ENCODE peak calls at places on chromosomes 3 and 15, in six cellular contexts. J is CD8-positive, alpha-beta T cell; D is tibial artery; H is esophagus squamous epithelium; Z is fibroblast of lung; N is hepatocyte. K is an unnamed sample. For H3K4me1, the result is how much of the 10 kb centered on the place peaks cover.

GRCh38 chr3:184570501-184570900 is 8.9 kb downstream of the EPHB3 start:
- DNase-seq in J (no peak), D (no peak), H (no peak), Z (no peak), N (no peak), K (no peak)

GRCh38 chr3:171376125-171376947 is 83.9 kb downstream of the TNIK start:
- DNase-seq in J (no peak), D (no peak), H (no peak), Z (peak), N (no peak), K (no peak)

GRCh38 chr3:137100326-137100725 is 142.5 kb downstream of the IL20RB start:
- DNase-seq in J (no peak), D (no peak), H (no peak), Z (no peak), N (no peak), K (no peak)

GRCh38 chr3:56869157-56869889 is 67.6 kb upstream of the ARHGEF3 start:
- DNase-seq in J (no peak), D (no peak), H (no peak), Z (peak), N (no peak), K (no peak)

GRCh38 chr3:32276279-32276841 is 37.9 kb downstream of the CMTM8 start:
- DNase-seq in J (no peak), D (no peak), H (no peak), Z (peak), N (no peak), K (no peak)

GRCh38 chr3:56915969-56916586 is 114.3 kb upstream of the ARHGEF3 start:
- DNase-seq in J (peak), D (no peak), H (no peak), Z (no peak), N (no peak), K (peak)

GRCh38 chr3:30646181-30646876 is 39.9 kb downstream of the TGFBR2 start:
- DNase-seq in J (no peak), D (no peak), H (no peak), Z (peak), N (no peak), K (no peak)

GRCh38 chr15:42608110-42608531 is 32.7 kb downstream of the STARD9 start:
- DNase-seq in J (peak), D (no peak), H (no peak), Z (no peak), N (no peak), K (no peak)

GRCh38 chr15:98547741-98548166 is 100.6 kb upstream of the IGF1R start:
- DNase-seq in J (no peak), D (peak), H (no peak), Z (peak), N (peak), K (peak)

GRCh38 chr15:73265536-73266153 is 103.1 kb downstream of the HCN4 start:
- DNase-seq in J (peak), D (no peak), H (no peak), Z (peak), N (peak), K (no peak)

GRCh38 chr15:61379005-61379404 is 149.9 kb upstream of the RORA start:
- DNase-seq in J (no peak), D (no peak), H (no peak), Z (no peak), N (no peak), K (peak)

GRCh38 chr15:91050128-91050455 is 27.7 kb upstream of the VPS33B start:
- DNase-seq in J (no peak), D (no peak), H (no peak), Z (no peak), N (no peak), K (no peak)

GRCh38 chr15:91045065-91045464 is 22.7 kb upstream of the VPS33B start:
- DNase-seq in J (no peak), D (no peak), H (no peak), Z (no peak), N (no peak), K (no peak)

GRCh38 chr15:91047545-91048199 is 25.3 kb upstream of the VPS33B start:
- DNase-seq in J (no peak), D (no peak), H (no peak), Z (no peak), N (no peak), K (no peak)

GRCh38 chr15:91051248-91051647 is 28.9 kb upstream of the VPS33B start:
- DNase-seq in J (no peak), D (no peak), H (no peak), Z (no peak), N (no peak), K (no peak)

GRCh38 chr15:91049378-91050127 is 27.2 kb upstream of the VPS33B start:
- DNase-seq in J (peak), D (no peak), H (no peak), Z (peak), N (peak), K (peak)
- H3K4me1 ChIP-seq in J (under half), D (under half), H (under half), Z (under half), N (under half), K (under half)

GRCh38 chr15:66403323-66403722 is 16.6 kb downstream of the MAP2K1 start:
- DNase-seq in J (no peak), D (no peak), H (no peak), Z (no peak), N (no peak), K (no peak)

GRCh38 chr15:66402885-66403284 is 16.2 kb downstream of the MAP2K1 start:
- DNase-seq in J (no peak), D (no peak), H (no peak), Z (no peak), N (no peak), K (no peak)

GRCh38 chr15:66400351-66400774 is 13.7 kb downstream of the MAP2K1 start:
- DNase-seq in J (no peak), D (no peak), H (no peak), Z (no peak), N (no peak), K (no peak)

GRCh38 chr15:66399276-66399675 is 12.6 kb downstream of the MAP2K1 start:
- DNase-seq in J (no peak), D (no peak), H (no peak), Z (no peak), N (no peak), K (no peak)

DNA sequence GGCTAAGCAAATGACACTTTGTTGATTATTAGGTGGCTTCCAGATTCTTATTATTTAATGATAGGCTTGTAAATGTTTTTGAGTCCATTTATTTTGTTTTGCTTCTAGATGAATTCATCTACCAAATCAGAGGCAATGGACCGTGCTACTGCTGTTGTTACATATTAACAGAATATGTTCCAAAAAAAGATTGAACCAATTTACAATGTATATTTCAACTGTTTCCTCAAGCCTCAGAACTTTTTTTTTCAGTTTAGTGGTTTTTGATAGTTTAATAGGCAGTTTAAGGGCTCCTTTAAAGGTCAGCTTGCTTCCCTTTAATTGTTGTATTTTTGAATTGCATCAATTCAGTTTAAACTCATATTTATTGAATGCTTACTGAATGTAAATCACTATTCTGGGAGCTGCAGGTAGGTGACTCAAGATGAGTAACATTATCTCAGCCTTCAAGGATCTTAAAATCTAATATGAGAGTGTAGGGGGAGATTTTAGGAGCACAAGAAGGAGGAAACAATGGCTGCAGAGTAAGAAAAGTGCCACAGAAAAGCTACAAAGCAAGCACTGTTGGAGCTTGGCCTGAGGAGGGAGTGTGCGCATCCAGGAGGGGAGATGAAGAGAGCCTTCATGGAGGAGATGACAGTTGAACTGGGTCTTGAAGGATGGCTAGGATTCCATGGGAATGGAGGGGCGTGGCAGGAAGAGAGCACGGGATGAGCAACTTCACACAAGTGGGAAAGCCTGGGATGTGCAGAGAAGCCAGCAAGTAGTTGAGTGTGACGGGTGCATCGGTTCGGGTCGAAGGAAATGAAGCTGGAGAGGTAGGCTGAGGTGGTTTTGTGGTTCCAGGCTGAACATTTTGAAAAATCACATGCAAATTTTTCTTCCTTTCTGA is 14.7 kb downstream of the MAP2K1 start:
- DNase-seq in J (no peak), D (no peak), H (no peak), Z (no peak), N (no peak), K (no peak)
- TF ChIP-seq CTCF in J (no peak), D (no peak), H (no peak), Z (no peak), N (no peak), K (no peak)

GRCh38 chr3:45538641-45538986 is 55.9 kb upstream of the LIMD1 start:
- DNase-seq in J (no peak), D (no peak), H (no peak), Z (no peak), N (no peak), K (peak)

GRCh38 chr3:45537960-45538640 is 56.5 kb upstream of the LIMD1 start:
- DNase-seq in J (no peak), D (no peak), H (no peak), Z (peak), N (peak), K (peak)

GRCh38 chr3:45544024-45544718 is 50.4 kb upstream of the LIMD1 start:
- DNase-seq in J (no peak), D (no peak), H (no peak), Z (no peak), N (no peak), K (no peak)

GRCh38 chr3:45544719-45545296 is 49.7 kb upstream of the LIMD1 start:
- DNase-seq in J (no peak), D (no peak), H (no peak), Z (no peak), N (no peak), K (peak)

DNA sequence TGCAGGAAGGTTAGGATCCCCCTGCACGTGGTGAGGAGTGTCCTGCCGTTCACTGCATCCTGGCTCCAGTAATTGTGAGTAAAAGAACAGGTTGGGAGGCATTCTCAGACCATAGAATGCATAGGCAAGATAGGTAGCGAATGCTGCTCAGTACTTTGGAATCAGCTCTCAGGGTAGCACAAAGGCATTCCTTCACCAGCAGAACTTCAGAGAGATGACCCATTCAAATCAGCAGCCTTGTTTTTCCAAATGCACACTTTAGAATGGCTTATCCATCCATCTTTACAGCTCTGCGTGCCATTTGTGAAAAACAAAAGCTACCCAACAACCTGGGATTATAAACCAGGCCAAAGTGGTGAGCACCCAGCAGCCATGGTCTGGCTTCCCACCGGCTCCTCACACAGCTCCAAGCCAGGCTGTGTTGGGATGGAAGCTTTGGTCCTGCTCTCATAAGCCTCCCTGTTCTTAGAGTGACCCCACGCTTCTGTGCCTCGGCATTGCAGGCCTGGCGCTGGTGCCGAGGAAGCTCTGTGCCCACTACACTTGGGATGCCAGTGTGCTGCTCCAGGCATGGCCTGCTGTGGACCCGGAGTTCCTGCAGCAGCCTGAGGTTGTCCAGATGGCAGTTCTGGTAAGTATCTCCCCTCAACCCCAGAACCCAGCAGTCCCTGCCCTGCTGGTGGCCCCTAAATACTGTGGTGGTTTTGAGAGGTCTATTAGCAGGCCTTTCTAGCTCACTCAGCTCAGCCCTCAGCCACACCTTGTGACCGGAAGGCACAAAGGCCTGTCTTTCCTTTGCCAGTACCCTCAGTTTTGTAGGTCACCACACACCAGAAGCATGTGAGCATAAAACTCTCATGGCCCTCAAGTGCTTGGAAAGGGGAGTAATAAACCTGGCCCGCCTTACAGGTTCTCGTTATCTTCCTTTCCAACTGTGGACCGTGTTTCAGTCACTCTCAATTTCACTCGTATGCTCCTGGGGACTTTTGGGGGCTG is 52.9 kb upstream of the LIMD1 start:
- DNase-seq in J (no peak), D (no peak), H (no peak), Z (no peak), N (no peak), K (no peak)
- H3K4me3 ChIP-seq in J (no peak), D (no peak), H (no peak), Z (no peak), N (no peak), K (no peak)

GRCh38 chr3:69888946-69889315 is 110.6 kb upstream of the SAMMSON start:
- DNase-seq in J (no peak), D (no peak), H (no peak), Z (no peak), N (no peak), K (no peak)

GRCh38 chr3:69890691-69891090 is 108.8 kb upstream of the SAMMSON start:
- DNase-seq in J (no peak), D (no peak), H (no peak), Z (no peak), N (no peak), K (no peak)

GRCh38 chr3:69888040-69888945 is 111.2 kb upstream of the SAMMSON start:
- DNase-seq in J (no peak), D (no peak), H (no peak), Z (no peak), N (no peak), K (no peak)

GRCh38 chr3:69892706-69893105 is 106.8 kb upstream of the SAMMSON start:
- DNase-seq in J (no peak), D (no peak), H (no peak), Z (no peak), N (no peak), K (no peak)

DNA sequence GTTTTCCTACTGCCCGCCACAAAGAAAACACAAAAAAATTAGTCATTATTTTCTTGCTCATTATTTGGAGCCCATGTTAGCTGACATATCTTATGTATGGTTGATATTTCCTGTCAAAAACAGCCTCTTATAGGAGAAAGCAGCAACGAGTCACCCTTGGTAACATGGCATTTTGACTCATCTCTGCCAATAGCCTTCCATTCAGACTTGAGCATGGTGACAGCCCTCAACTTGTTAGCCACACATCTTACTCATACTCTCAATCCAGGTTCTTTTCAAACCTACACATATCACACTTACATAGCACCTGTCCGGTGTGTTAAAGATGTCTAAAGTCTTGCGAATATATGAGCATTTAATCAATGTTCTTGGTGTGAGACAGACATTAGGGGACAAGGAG is 109.4 kb upstream of the SAMMSON start:
- DNase-seq in J (no peak), D (no peak), H (no peak), Z (no peak), N (no peak), K (no peak)
- H3K4me1 ChIP-seq in J (under half), D (under half), H (under half), Z (under half), N (under half), K (under half)

GRCh38 chr3:15175590-15175989 is 30.5 kb upstream of the CAPN7 start:
- DNase-seq in J (no peak), D (no peak), H (no peak), Z (no peak), N (no peak), K (no peak)
- TF ChIP-seq CTCF in J (no peak), D (no peak), H (no peak), Z (no peak), N (no peak), K (no peak)